ENCODE peak calls at places on chromosomes 4 and X, in ten cellular contexts. O, A, F, L, V, N, M, Y, K and D are unnamed samples.

GRCh38 chr4:180860136-180860720 is 1383.0 kb upstream of the TENM3 start:
- DNase-seq in O (no peak), A (no peak), F (no peak), L (no peak), V (no peak), N (no peak), M (no peak), Y (no peak), K (no peak), D (no peak)

GRCh38 chrX:136725446-136726104 is 55.2 kb downstream of the ARHGEF6 start:
- DNase-seq in O (no peak), A (peak), F (peak), L (no peak), V (no peak), N (peak), M (no peak), Y (no peak), K (no peak), D (no peak)

GRCh38 chrX:138191998-138192397 is 519.5 kb downstream of the FGF13 start:
- DNase-seq in O (no peak), A (peak), F (no peak), L (peak), V (no peak), N (no peak), M (no peak), Y (no peak), K (no peak), D (no peak)

GRCh38 chrX:17377047-17377692 is 2.2 kb downstream of the NHS start:
- DNase-seq in O (no peak), A (no peak), F (peak), L (peak), V (no peak), N (no peak), M (no peak), Y (peak), K (peak), D (no peak)

GRCh38 chrX:150508018-150508417 is 60.4 kb upstream of the MTM1 start:
- DNase-seq in O (no peak), A (no peak), F (no peak), L (no peak), V (no peak), N (no peak), M (no peak), Y (no peak), K (no peak), D (no peak)

GRCh38 chr4:144316869-144317268 is 176.4 kb upstream of the GYPA start:
- DNase-seq in O (no peak), A (no peak), F (no peak), L (no peak), V (no peak), N (no peak), M (no peak), Y (no peak), K (no peak), D (no peak)

GRCh38 chr4:185524888-185525863 is 10.1 kb downstream of the PDLIM3 start:
- DNase-seq in O (peak), A (peak), F (no peak), L (no peak), V (no peak), N (no peak), M (no peak), Y (no peak), K (no peak), D (no peak)

GRCh38 chr4:62670509-62670908 is 1470.4 kb downstream of the ADGRL3 start:
- DNase-seq in O (peak), A (peak), F (peak), L (no peak), V (no peak), N (no peak), M (no peak), Y (no peak), K (no peak), D (no peak)

GRCh38 chr4:157115613-157116340 is 39.8 kb downstream of the GLRB start:
- DNase-seq in O (peak), A (peak), F (peak), L (no peak), V (no peak), N (peak), M (no peak), Y (no peak), K (no peak), D (no peak)

GRCh38 chr4:88697588-88698329 is at the start of gene NAP1L5:
- DNase-seq in O (no peak), A (peak), F (peak), L (peak), V (peak), N (no peak), M (peak), Y (peak), K (peak), D (peak)

GRCh38 chr4:61828960-61829359 is 628.8 kb downstream of the ADGRL3 start:
- DNase-seq in O (no peak), A (no peak), F (no peak), L (no peak), V (no peak), N (no peak), M (no peak), Y (no peak), K (no peak), D (no peak)

GRCh38 chr4:149371021-149371420 is 444.6 kb downstream of the IQCM start:
- DNase-seq in O (peak), A (peak), F (peak), L (no peak), V (no peak), N (peak), M (no peak), Y (peak), K (no peak), D (no peak)

GRCh38 chr4:83490876-83491450 is 6.1 kb upstream of the ABRAXAS1 start:
- DNase-seq in O (no peak), A (peak), F (no peak), L (no peak), V (no peak), N (peak), M (no peak), Y (peak), K (no peak), D (peak)

GRCh38 chr4:84378277-84378838 is 120.7 kb downstream of the NKX6-1 start:
- DNase-seq in O (no peak), A (no peak), F (no peak), L (no peak), V (no peak), N (no peak), M (no peak), Y (no peak), K (no peak), D (no peak)

GRCh38 chr4:119733431-119733830 is 104.8 kb upstream of the PDE5A start:
- DNase-seq in O (no peak), A (peak), F (no peak), L (no peak), V (no peak), N (no peak), M (no peak), Y (no peak), K (no peak), D (no peak)

GRCh38 chrX:41621236-41621651 is 67.5 kb upstream of the GPR34 start:
- DNase-seq in O (no peak), A (peak), F (no peak), L (no peak), V (no peak), N (no peak), M (no peak), Y (no peak), K (no peak), D (no peak)

GRCh38 chr4:88212253-88212561 is 53.8 kb upstream of the ABCG2 start:
- DNase-seq in O (no peak), A (no peak), F (no peak), L (no peak), V (no peak), N (no peak), M (no peak), Y (no peak), K (no peak), D (no peak)

GRCh38 chr4:818106-818921 is 7.6 kb downstream of the CPLX1 start:
- DNase-seq in O (no peak), A (no peak), F (no peak), L (no peak), V (no peak), N (no peak), M (no peak), Y (no peak), K (no peak), D (no peak)

GRCh38 chr4:153169811-153170210 is 34.4 kb upstream of the TRIM2 start:
- DNase-seq in O (no peak), A (no peak), F (no peak), L (no peak), V (no peak), N (no peak), M (no peak), Y (no peak), K (no peak), D (no peak)

GRCh38 chr4:7330811-7331681 is 103.7 kb downstream of the PSAPL1 start:
- DNase-seq in O (no peak), A (no peak), F (no peak), L (no peak), V (no peak), N (no peak), M (no peak), Y (no peak), K (no peak), D (no peak)

GRCh38 chr4:107213410-107213809 is 177.3 kb upstream of the DKK2 start:
- DNase-seq in O (no peak), A (peak), F (no peak), L (no peak), V (no peak), N (no peak), M (no peak), Y (no peak), K (no peak), D (no peak)

GRCh38 chrX:14356401-14356800 is 172.9 kb upstream of the GLRA2 start:
- DNase-seq in O (no peak), A (peak), F (peak), L (no peak), V (no peak), N (no peak), M (no peak), Y (no peak), K (no peak), D (no peak)